ENCODE peak calls at places on chromosomes 1 and 21, in nine cellular contexts. E is CD8-positive, alpha-beta T cell; K is kidney; H is fibroblast of pulmonary artery; Q is cardiac fibroblast; X is thoracic aorta; G is lower lobe of right lung; Z is WTC11; V is endothelial cell. S is an unnamed sample.

GRCh38 chr1:8094481-8095241 is 68.6 kb upstream of the ERRFI1 start:
- DNase-seq in K (no peak), E (no peak), H (peak), Z (no peak), G (no peak), Q (peak), V (no peak), X (no peak), S (no peak)

GRCh38 chr1:75471245-75471644 is 139.7 kb downstream of the SLC44A5 start:
- DNase-seq in Z (no peak), X (no peak), H (no peak), V (no peak), K (no peak), Q (no peak), G (no peak), E (no peak), S (no peak)

GRCh38 chr21:42097860-42098259 is 26.7 kb downstream of the UMODL1 start:
- DNase-seq in V (peak), G (no peak), Z (no peak), K (peak), X (peak), E (no peak), Q (peak), H (peak), S (no peak)

GRCh38 chr1:232613752-232614381 is 16.1 kb downstream of the SIPA1L2 start:
- DNase-seq in V (no peak), E (no peak), G (no peak), K (no peak), X (no peak), H (peak), Z (no peak), Q (peak), S (no peak)

GRCh38 chr1:23217421-23218115 is at the start of gene HTR1D:
- DNase-seq in H (no peak), V (peak), Q (no peak), E (no peak), X (no peak), Z (peak), G (no peak), K (peak), S (no peak)

GRCh38 chr1:247324204-247324787 is 7.4 kb downstream of the ZNF496 start:
- DNase-seq in G (no peak), V (no peak), X (no peak), Z (no peak), E (no peak), Q (no peak), H (no peak), K (no peak), S (no peak)

GRCh38 chr21:34100789-34101188 is 27.4 kb downstream of the MRPS6 start:
- DNase-seq in G (no peak), H (no peak), Q (no peak), V (no peak), E (no peak), Z (no peak), K (no peak), X (no peak), S (no peak)

GRCh38 chr1:207752456-207753132 is 740 bp downstream of the CD46 start:
- DNase-seq in K (no peak), V (peak), Z (peak), X (no peak), Q (peak), G (peak), H (peak), E (no peak), S (no peak)

GRCh38 chr1:212186427-212187207 is 98.6 kb upstream of the PPP2R5A start:
- DNase-seq in Z (no peak), E (no peak), X (no peak), V (no peak), K (no peak), H (peak), G (no peak), Q (peak), S (no peak)

GRCh38 chr1:24905979-24906720 is 23.9 kb downstream of the RUNX3 start:
- DNase-seq in V (no peak), K (peak), H (no peak), Z (no peak), E (no peak), G (peak), X (no peak), Q (no peak), S (peak)

GRCh38 chr1:70914224-70914623 is 133.4 kb downstream of the PTGER3 start:
- DNase-seq in Z (no peak), Q (no peak), H (no peak), K (no peak), X (no peak), V (no peak), E (no peak), G (no peak), S (no peak)

GRCh38 chr1:109490029-109490933 is 3.6 kb upstream of the CYB561D1 start:
- DNase-seq in H (peak), K (no peak), E (peak), G (no peak), X (no peak), V (peak), Z (peak), Q (peak), S (no peak)

GRCh38 chr1:114043046-114043445 is 63.8 kb downstream of the OLFML3 start:
- DNase-seq in E (no peak), K (no peak), V (no peak), G (no peak), Q (no peak), Z (no peak), X (no peak), H (no peak), S (no peak)

GRCh38 chr1:1237874-1238701 is 6.1 kb downstream of the B3GALT6 start:
- DNase-seq in Z (no peak), K (no peak), H (no peak), X (no peak), G (no peak), Q (no peak), V (no peak), E (no peak), S (no peak)

GRCh38 chr1:221878134-221878533 is 136.2 kb upstream of the DUSP10 start:
- DNase-seq in G (no peak), Q (no peak), Z (no peak), H (no peak), V (no peak), X (no peak), E (no peak), K (no peak), S (no peak)

GRCh38 chr1:115201598-115201997 is 112.3 kb upstream of the TSPAN2 start:
- DNase-seq in G (no peak), K (no peak), E (no peak), H (no peak), X (no peak), Q (no peak), V (no peak), Z (no peak), S (no peak)

GRCh38 chr1:119686661-119687060 is 25.1 kb upstream of the PHGDH start:
- DNase-seq in Z (no peak), X (no peak), Q (no peak), E (no peak), V (no peak), G (no peak), H (no peak), K (no peak), S (no peak)

GRCh38 chr1:53878492-53879105 is 11.0 kb downstream of the YIPF1 start:
- DNase-seq in G (no peak), X (no peak), Z (no peak), E (no peak), K (no peak), Q (peak), H (peak), V (no peak), S (no peak)

GRCh38 chr1:82091729-82092128 is 291.0 kb downstream of the ADGRL2 start:
- DNase-seq in V (no peak), K (no peak), Z (no peak), G (no peak), X (no peak), Q (peak), E (no peak), H (peak), S (no peak)
- TF ChIP-seq CTCF in V (no peak), K (no peak), Z (no peak), G (peak), X (no peak), Q (peak), E (no peak), H (peak), S (peak)

GRCh38 chr1:9827558-9828185 is 3.9 kb upstream of the CLSTN1 start:
- DNase-seq in E (no peak), Z (peak), H (no peak), Q (no peak), G (no peak), K (no peak), V (no peak), X (no peak), S (peak)
- TF ChIP-seq CTCF in E (peak), Z (peak), H (peak), Q (peak), G (no peak), K (no peak), V (peak), X (no peak), S (peak)

DNA sequence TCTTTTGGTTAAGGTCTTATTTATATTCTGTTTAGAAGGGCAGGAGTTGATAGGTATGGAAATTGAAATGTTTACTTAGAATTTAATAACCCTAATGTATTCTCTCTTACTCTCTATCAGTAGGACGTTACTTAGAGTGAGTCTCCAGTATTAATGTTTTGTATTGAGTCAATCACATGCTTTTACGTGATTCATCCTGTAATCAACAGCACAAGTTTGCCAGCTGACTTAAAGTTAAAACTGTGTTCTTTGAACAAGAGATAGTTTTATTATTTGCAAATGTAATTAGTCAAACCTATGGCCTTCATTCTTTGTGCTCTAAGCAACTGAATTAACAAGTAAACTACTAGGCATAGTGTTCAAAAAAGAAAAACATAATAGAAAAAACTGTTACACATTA is 57.3 kb downstream of the PKN2 start:
- DNase-seq in K (no peak), H (peak), X (no peak), E (no peak), V (no peak), G (no peak), Z (no peak), Q (peak), S (no peak)
- TF ChIP-seq CTCF in K (no peak), H (no peak), X (no peak), E (no peak), V (no peak), G (no peak), Z (no peak), Q (no peak), S (no peak)

GRCh38 chr1:17277511-17278159 is 28.7 kb downstream of the PADI3 start:
- DNase-seq in E (no peak), Z (no peak), H (no peak), X (no peak), V (no peak), G (no peak), K (no peak), Q (no peak), S (peak)
- TF ChIP-seq CTCF in E (no peak), Z (no peak), H (no peak), X (no peak), V (no peak), G (no peak), K (no peak), Q (no peak), S (no peak)

DNA sequence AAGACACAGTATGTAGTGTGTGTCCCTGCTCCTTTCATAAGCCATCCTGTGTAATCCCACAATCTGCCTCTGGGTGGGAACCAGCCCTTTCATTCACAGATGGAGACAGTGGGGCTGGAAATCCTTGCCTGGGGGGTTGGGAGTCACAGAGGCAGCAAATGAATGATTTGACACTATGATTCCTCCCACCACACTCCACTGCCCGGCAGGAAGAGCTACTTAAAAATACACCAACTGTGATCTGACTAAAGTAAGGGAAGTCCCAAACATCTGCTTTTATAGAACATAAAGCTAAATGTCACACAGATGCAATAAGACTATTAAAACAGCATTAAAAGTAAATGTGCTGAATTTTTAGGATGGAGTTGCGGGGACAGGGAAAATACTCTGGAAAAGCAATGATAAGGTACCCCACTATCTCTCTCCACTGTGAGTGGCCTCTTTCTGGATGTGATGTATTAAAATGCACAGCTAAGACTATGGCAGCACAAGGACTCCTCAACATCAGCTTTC is 4.3 kb downstream of the PARP1 start:
- DNase-seq in H (peak), G (no peak), Q (peak), V (peak), Z (peak), X (no peak), E (no peak), K (no peak), S (no peak)
- TF ChIP-seq CTCF in H (peak), G (no peak), Q (peak), V (peak), Z (peak), X (no peak), E (no peak), K (no peak), S (peak)

GRCh38 chr1:12593621-12594066 is 24.4 kb downstream of the DHRS3 start:
- DNase-seq in V (no peak), E (no peak), G (no peak), H (peak), K (no peak), X (peak), Q (peak), Z (no peak), S (no peak)

GRCh38 chr1:12595839-12596821 is 21.9 kb downstream of the DHRS3 start:
- DNase-seq in E (no peak), Q (peak), G (peak), X (peak), H (peak), K (peak), V (peak), Z (peak), S (no peak)

GRCh38 chr1:12594966-12595838 is 22.8 kb downstream of the DHRS3 start:
- DNase-seq in V (peak), X (no peak), G (peak), Z (peak), E (no peak), Q (peak), H (peak), K (peak), S (no peak)

GRCh38 chr1:12592496-12592895 is 25.5 kb downstream of the DHRS3 start:
- DNase-seq in G (no peak), V (no peak), H (no peak), X (no peak), Q (no peak), K (no peak), E (no peak), Z (no peak), S (no peak)

DNA sequence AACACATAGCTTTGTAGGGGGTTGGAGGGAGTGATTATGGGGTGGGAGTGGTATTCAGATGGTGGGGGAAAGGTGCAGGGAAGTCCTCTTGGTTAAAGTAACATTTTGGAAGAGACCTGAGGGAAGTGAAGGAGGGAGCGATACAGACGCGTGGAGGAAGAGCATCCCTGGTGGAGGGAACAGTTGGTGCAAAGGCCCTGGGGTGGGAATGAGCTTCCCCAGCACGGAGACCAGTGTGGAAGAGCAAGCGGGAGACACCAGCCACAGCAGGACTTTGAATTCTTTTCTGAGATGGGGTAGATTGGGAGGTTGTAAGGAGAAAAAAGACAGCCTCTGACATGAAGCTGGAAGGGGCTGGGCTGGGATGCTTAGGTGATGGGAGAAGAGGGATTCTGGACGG is 23.5 kb downstream of the DHRS3 start:
- DNase-seq in X (no peak), H (no peak), G (no peak), V (no peak), E (no peak), K (no peak), Z (no peak), Q (no peak), S (no peak)
- TF ChIP-seq CTCF in X (no peak), H (no peak), G (no peak), V (no peak), E (no peak), K (no peak), Z (no peak), Q (no peak), S (no peak)

DNA sequence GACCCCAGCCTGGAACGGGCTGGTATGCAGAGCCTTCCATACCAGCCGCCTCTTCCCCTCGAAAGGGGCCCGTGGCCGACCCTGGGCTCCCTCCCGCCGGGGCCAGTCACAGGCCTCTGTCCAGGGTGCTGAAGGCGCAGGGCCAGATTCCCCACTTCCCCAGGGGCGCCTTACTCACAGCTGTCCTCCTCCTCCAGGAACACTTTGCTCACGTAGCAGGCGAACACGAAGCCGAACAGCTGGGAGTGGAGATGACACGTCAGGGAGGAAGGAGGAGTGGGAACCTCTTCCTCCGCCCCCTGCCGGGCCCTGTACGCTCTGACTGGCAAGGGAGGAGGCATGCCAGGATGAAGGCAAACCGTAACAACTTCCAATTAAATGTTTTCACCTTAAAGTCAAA is 57.3 kb downstream of the NKAIN1 start:
- DNase-seq in E (peak), V (peak), K (peak), Q (peak), Z (peak), G (peak), X (peak), H (peak), S (no peak)
- TF ChIP-seq CTCF in E (no peak), V (no peak), K (peak), Q (peak), Z (no peak), G (peak), X (no peak), H (peak), S (peak)

GRCh38 chr1:62744594-62745577 is 39.0 kb upstream of the ATG4C start:
- DNase-seq in Q (peak), H (no peak), K (no peak), Z (no peak), X (no peak), G (no peak), E (no peak), V (no peak), S (no peak)

GRCh38 chr1:62746086-62746808 is 37.7 kb upstream of the ATG4C start:
- DNase-seq in E (no peak), H (peak), X (no peak), K (no peak), G (no peak), V (no peak), Z (no peak), Q (peak), S (no peak)

DNA sequence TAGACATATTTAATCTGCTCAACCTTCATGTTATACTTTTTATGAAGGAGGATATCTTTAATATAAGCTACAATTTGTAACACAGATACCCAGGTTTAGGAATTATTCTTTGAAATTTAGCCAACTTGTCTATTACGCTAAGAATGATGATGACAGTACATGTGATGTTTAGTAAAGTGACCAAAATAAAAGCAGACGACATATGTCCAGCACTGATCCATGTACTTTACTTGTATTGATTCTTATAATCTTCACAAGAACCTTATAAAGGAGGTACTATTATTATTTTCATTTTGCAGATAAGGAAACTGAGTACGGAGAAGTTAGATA is 37.2 kb upstream of the ATG4C start:
- DNase-seq in E (no peak), V (no peak), X (no peak), Q (no peak), Z (no peak), K (no peak), H (no peak), G (no peak), S (no peak)
- TF ChIP-seq CTCF in E (no peak), V (no peak), X (no peak), Q (no peak), Z (no peak), K (no peak), H (no peak), G (no peak), S (peak)